ENCODE peak calls at places on chromosomes 1 and 21, in seven cellular contexts. U is activated T-helper 1 cell treated with Interleukin-2 at 50 U/mL for 16 hours; W is fibroblast of the conjunctiva; Q is C1 segment of cervical spinal cord; K is NCI-H2171 treated with DMSO at 0.1 percent for 48 hours; S is stimulated activated CD4-positive, alpha-beta T cell treated with anti-CD3 and anti-CD28 coated beads, TNF-alpha, amount 100 ng/mL, for 4 hours; D is HCT116. M is an unnamed sample.

GRCh38 chr1:116002781-116003455 is 26.6 kb downstream of the SLC22A15 start:
- DNase-seq in U (no peak), W (no peak), Q (peak; percentile 38), K (no peak), S (no peak), D (no peak), M (no peak)

GRCh38 chr21:29953072-29953471 is 13.3 kb upstream of the GRIK1 start:
- DNase-seq in U (no peak), W (no peak), Q (no peak), K (no peak), S (no peak), D (no peak), M (no peak)

GRCh38 chr1:204756349-204756748 is 70.8 kb upstream of the LRRN2 start:
- DNase-seq in U (no peak), W (no peak), Q (no peak), K (no peak), S (no peak), D (no peak), M (no peak)

GRCh38 chr1:154342132-154342531 is 16.8 kb downstream of the ATP8B2 start:
- DNase-seq in U (no peak), W (no peak), Q (no peak), K (no peak), S (no peak), D (no peak), M (no peak)

GRCh38 chr1:115833806-115834205 is 7.1 kb downstream of the NHLH2 start:
- DNase-seq in U (no peak), W (no peak), Q (no peak), K (no peak), S (no peak), D (no peak), M (no peak)

GRCh38 chr1:34696230-34696629 is 58.6 kb upstream of the GJB5 start:
- DNase-seq in U (no peak), W (no peak), Q (no peak), K (no peak), S (no peak), D (peak; percentile 36), M (no peak)

GRCh38 chr1:184792450-184792969 is 37.9 kb upstream of the EDEM3 start:
- DNase-seq in U (no peak), W (peak; percentile 73), Q (peak; percentile 39), K (no peak), S (no peak), D (peak; percentile 75), M (peak; percentile 29)

GRCh38 chr1:109270623-109271317 is 12.2 kb downstream of the PSRC1 start:
- DNase-seq in U (no peak), W (no peak), Q (no peak), K (no peak), S (no peak), D (no peak), M (no peak)

GRCh38 chr1:13228343-13228781 is 2.4 kb upstream of the PRAMEF18 start:
- DNase-seq in U (no peak), W (no peak), Q (no peak), K (no peak), S (no peak), D (peak; percentile 22), M (no peak)

GRCh38 chr1:161725888-161726630 is 4.7 kb downstream of the FCRLB start:
- DNase-seq in U (peak; percentile 9), W (no peak), Q (peak; percentile 56), K (peak; percentile 34), S (no peak), D (no peak), M (no peak)

GRCh38 chr1:110076789-110077500 is 6.5 kb upstream of the ALX3 start:
- DNase-seq in U (no peak), W (no peak), Q (no peak), K (no peak), S (no peak), D (no peak), M (no peak)

GRCh38 chr21:42505090-42505726 is 8.4 kb upstream of the SLC37A1 start:
- DNase-seq in U (no peak), W (no peak), Q (no peak), K (no peak), S (no peak), D (no peak), M (no peak)

GRCh38 chr1:5934058-5934884 is 58.0 kb downstream of the NPHP4 start:
- DNase-seq in U (no peak), W (no peak), Q (no peak), K (no peak), S (no peak), D (no peak), M (no peak)

GRCh38 chr1:247448107-247448778 is 9.7 kb downstream of the OR2B11 start:
- DNase-seq in U (peak; percentile 8), W (peak; percentile 30), Q (no peak), K (peak; percentile 63), S (no peak), D (no peak), M (peak; percentile 4)

GRCh38 chr1:29810121-29811120 is 574.1 kb downstream of the PTPRU start:
- DNase-seq in U (no peak), W (no peak), Q (no peak), K (no peak), S (no peak), D (no peak), M (no peak)

GRCh38 chr1:39387452-39387851 is 104.0 kb upstream of the BMP8A start:
- DNase-seq in U (no peak), W (peak; percentile 55), Q (no peak), K (no peak), S (no peak), D (peak; percentile 83), M (peak; percentile 51)

GRCh38 chr1:182625716-182626504 is 21.7 kb upstream of the RGS16 start:
- DNase-seq in U (no peak), W (no peak), Q (no peak), K (peak; percentile 14), S (no peak), D (no peak), M (no peak)

GRCh38 chr1:210653771-210654170 is 325.1 kb downstream of the HHAT start:
- DNase-seq in U (no peak), W (peak; percentile 2), Q (no peak), K (no peak), S (no peak), D (peak; percentile 7), M (no peak)

GRCh38 chr1:36845802-36846201 is 188.5 kb downstream of the GRIK3 start:
- DNase-seq in U (no peak), W (no peak), Q (no peak), K (no peak), S (no peak), D (no peak), M (no peak)

GRCh38 chr1:50974618-50974935 is 4.5 kb downstream of the CDKN2C start:
- DNase-seq in U (no peak), W (no peak), Q (no peak), K (no peak), S (no peak), D (no peak), M (no peak)

GRCh38 chr1:34266127-34266951 is 89.6 kb downstream of the C1orf94 start:
- DNase-seq in U (no peak), W (no peak), Q (no peak), K (peak; percentile 83), S (no peak), D (no peak), M (no peak)

GRCh38 chr1:63915121-63915520 is 141.3 kb downstream of the ROR1 start:
- DNase-seq in U (no peak), W (no peak), Q (no peak), K (peak; percentile 53), S (no peak), D (no peak), M (no peak)

GRCh38 chr1:209988706-209989105 is 50.7 kb downstream of the SYT14 start:
- DNase-seq in U (no peak), W (no peak), Q (no peak), K (no peak), S (no peak), D (no peak), M (peak; percentile 85)

GRCh38 chr1:18941221-18942141 is 15.0 kb downstream of the IFFO2 start:
- DNase-seq in U (no peak), W (peak; percentile 41), Q (peak; percentile 84), K (peak; percentile 83), S (no peak), D (peak; percentile 32), M (peak; percentile 90)

GRCh38 chr1:28565726-28566125 is 12.8 kb downstream of the TRNAU1AP start:
- DNase-seq in U (no peak), W (no peak), Q (no peak), K (no peak), S (no peak), D (no peak), M (no peak)

GRCh38 chr1:199357591-199357990 is 669.9 kb upstream of the NR5A2 start:
- DNase-seq in U (no peak), W (no peak), Q (no peak), K (no peak), S (no peak), D (no peak), M (no peak)

GRCh38 chr1:43439781-43440180 is 13.9 kb downstream of the HYI start:
- DNase-seq in U (no peak), W (no peak), Q (no peak), K (no peak), S (no peak), D (no peak), M (no peak)

GRCh38 chr21:44473915-44474555 is 18.7 kb downstream of the LRRC3 start:
- DNase-seq in U (no peak), W (no peak), Q (no peak), K (no peak), S (no peak), D (no peak), M (no peak)

GRCh38 chr21:16976132-16976666 is 536.6 kb upstream of the CXADR start:
- DNase-seq in U (no peak), W (no peak), Q (no peak), K (no peak), S (no peak), D (no peak), M (no peak)